ENCODE peak calls at places on chromosomes 13 and 19, in eight cellular contexts. E, G, B, A, N, C, F and S are unnamed samples.

GRCh38 chr13:50531917-50532899 is 311.3 kb downstream of the DLEU7 start:
- DNase-seq in E (no peak), G (no peak), B (no peak), A (peak), N (peak), C (peak), F (no peak), S (no peak)

GRCh38 chr19:4877753-4878490 is 10.5 kb upstream of the PLIN3 start:
- DNase-seq in E (no peak), G (no peak), B (no peak), A (no peak), N (peak), C (no peak), F (no peak), S (no peak)

GRCh38 chr13:59673301-59673700 is 490.4 kb downstream of the DIAPH3 start:
- DNase-seq in E (no peak), G (no peak), B (no peak), A (peak), N (no peak), C (no peak), F (no peak), S (no peak)

GRCh38 chr19:45800009-45800553 is 7.4 kb upstream of the DMWD start:
- DNase-seq in E (no peak), G (peak), B (no peak), A (peak), N (no peak), C (no peak), F (no peak), S (no peak)

GRCh38 chr13:45206340-45206739 is 5.5 kb upstream of the KCTD4 start:
- DNase-seq in E (no peak), G (peak), B (no peak), A (peak), N (no peak), C (no peak), F (no peak), S (no peak)

GRCh38 chr13:40149611-40150283 is 494.3 kb downstream of the COG6 start:
- DNase-seq in E (no peak), G (peak), B (no peak), A (peak), N (no peak), C (peak), F (peak), S (no peak)

GRCh38 chr13:28558126-28558525 is 63.2 kb upstream of the FLT1 start:
- DNase-seq in E (no peak), G (peak), B (no peak), A (peak), N (no peak), C (no peak), F (no peak), S (no peak)

GRCh38 chr19:40959338-40959737 is 31.7 kb upstream of the CYP2B6 start:
- DNase-seq in E (no peak), G (no peak), B (no peak), A (no peak), N (no peak), C (no peak), F (no peak), S (no peak)

GRCh38 chr19:10084803-10085202 is 1.3 kb upstream of the SHFL start:
- DNase-seq in E (no peak), G (no peak), B (no peak), A (no peak), N (no peak), C (no peak), F (no peak), S (no peak)

GRCh38 chr13:20174656-20175405 is 14.0 kb upstream of the GJA3 start:
- DNase-seq in E (peak), G (peak), B (no peak), A (peak), N (no peak), C (no peak), F (peak), S (no peak)

GRCh38 chr13:37923236-37923635 is 53.7 kb upstream of the TRPC4 start:
- DNase-seq in E (no peak), G (no peak), B (no peak), A (peak), N (no peak), C (no peak), F (no peak), S (no peak)

GRCh38 chr19:16714702-16715294 is 4.8 kb upstream of the NWD1 start:
- DNase-seq in E (peak), G (no peak), B (peak), A (peak), N (peak), C (peak), F (peak), S (peak)

GRCh38 chr19:29504454-29504853 is 21.3 kb upstream of the VSTM2B start:
- DNase-seq in E (no peak), G (no peak), B (no peak), A (no peak), N (no peak), C (no peak), F (no peak), S (no peak)

GRCh38 chr19:11405846-11406643 is 13.1 kb downstream of the RGL3 start:
- DNase-seq in E (no peak), G (no peak), B (no peak), A (peak), N (no peak), C (no peak), F (no peak), S (no peak)

GRCh38 chr13:30371649-30372265 is 50.5 kb upstream of the UBE2L5 start:
- DNase-seq in E (peak), G (no peak), B (no peak), A (peak), N (peak), C (no peak), F (no peak), S (peak)

GRCh38 chr13:50082426-50083283 is 67.4 kb downstream of the KCNRG start:
- DNase-seq in E (peak), G (no peak), B (peak), A (peak), N (peak), C (peak), F (peak), S (peak)

GRCh38 chr13:35512271-35512920 is 35.9 kb upstream of the MAB21L1 start:
- DNase-seq in E (peak), G (peak), B (no peak), A (peak), N (no peak), C (no peak), F (no peak), S (no peak)

GRCh38 chr19:44847144-44848035 is 1.3 kb downstream of the NECTIN2 start:
- DNase-seq in E (no peak), G (no peak), B (peak), A (peak), N (no peak), C (peak), F (peak), S (no peak)

GRCh38 chr19:34962281-34962944 is 1.6 kb downstream of the ZNF792 start:
- DNase-seq in E (peak), G (no peak), B (no peak), A (peak), N (peak), C (no peak), F (peak), S (peak)

GRCh38 chr19:56900573-56901097 is 60.1 kb upstream of the PEG3 start:
- DNase-seq in E (no peak), G (no peak), B (no peak), A (peak), N (no peak), C (no peak), F (no peak), S (no peak)

GRCh38 chr13:99258210-99258860 is at the start of gene GPR18:
- DNase-seq in E (no peak), G (no peak), B (no peak), A (no peak), N (peak), C (no peak), F (no peak), S (peak)

GRCh38 chr13:92602560-92602959 is 624.0 kb upstream of the GPC6 start:
- DNase-seq in E (no peak), G (no peak), B (no peak), A (peak), N (no peak), C (no peak), F (no peak), S (no peak)

GRCh38 chr19:14114854-14115253 is 2.7 kb downstream of the PRKACA start:
- DNase-seq in E (peak), G (no peak), B (no peak), A (peak), N (peak), C (no peak), F (peak), S (no peak)

GRCh38 chr13:87661471-87661870 is 9.7 kb upstream of the SLITRK5 start:
- DNase-seq in E (no peak), G (no peak), B (no peak), A (no peak), N (no peak), C (peak), F (no peak), S (no peak)

GRCh38 chr13:98221234-98221633 is 44.2 kb upstream of the RNF113B start:
- DNase-seq in E (no peak), G (no peak), B (no peak), A (peak), N (no peak), C (no peak), F (no peak), S (no peak)

GRCh38 chr13:108700421-108701170 is 71.2 kb downstream of the MYO16 start:
- DNase-seq in E (no peak), G (peak), B (no peak), A (no peak), N (no peak), C (no peak), F (no peak), S (peak)

GRCh38 chr13:112983428-112984196 is 14.6 kb downstream of the MCF2L start:
- DNase-seq in E (no peak), G (no peak), B (peak), A (no peak), N (no peak), C (no peak), F (peak), S (no peak)

GRCh38 chr13:112981361-112981905 is 12.4 kb downstream of the MCF2L start:
- DNase-seq in E (no peak), G (no peak), B (no peak), A (no peak), N (no peak), C (no peak), F (no peak), S (no peak)

GRCh38 chr13:112983042-112983305 is 14.0 kb downstream of the MCF2L start:
- DNase-seq in E (no peak), G (no peak), B (no peak), A (no peak), N (no peak), C (no peak), F (no peak), S (no peak)

GRCh38 chr13:112980441-112980840 is 11.4 kb downstream of the MCF2L start:
- DNase-seq in E (peak), G (no peak), B (no peak), A (no peak), N (no peak), C (no peak), F (no peak), S (no peak)

DNA sequence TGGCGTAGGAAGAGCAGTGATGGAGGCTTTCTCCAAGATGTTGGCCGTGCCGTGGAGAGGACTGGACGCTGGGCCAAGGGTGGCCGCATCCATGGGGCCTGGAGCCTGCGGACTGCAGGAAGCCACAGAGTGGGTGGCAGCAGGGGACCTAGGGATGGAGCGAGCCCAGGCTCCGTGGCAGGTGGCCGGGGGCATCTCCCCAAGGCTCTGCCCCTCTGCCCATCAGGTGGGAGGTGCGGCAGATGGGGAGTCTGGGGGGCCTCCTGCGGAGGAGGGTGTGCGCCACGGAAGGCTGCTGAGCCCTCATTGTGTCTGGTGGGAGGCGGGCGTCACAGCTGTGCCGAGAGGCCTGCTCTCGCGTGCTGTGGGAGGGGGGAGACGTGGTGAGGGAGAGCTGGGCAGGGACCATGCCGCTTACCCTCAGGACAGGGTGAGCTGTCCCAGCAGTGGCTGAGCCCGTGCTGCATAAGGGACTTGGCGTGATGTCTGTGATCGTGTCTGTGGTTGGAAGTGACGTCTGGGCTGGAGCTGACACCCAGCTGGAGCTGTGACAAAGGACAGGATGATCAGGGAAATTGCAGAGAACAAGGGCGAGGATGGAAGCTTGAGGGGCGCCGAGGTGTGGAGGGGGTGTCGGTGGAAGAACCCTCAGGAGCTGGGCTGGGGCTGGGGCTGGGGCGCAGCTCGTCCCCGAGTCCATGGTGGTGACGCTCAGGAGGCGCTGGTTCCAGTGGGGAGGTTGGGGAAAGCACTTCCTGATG is 13.4 kb downstream of the MCF2L start:
- DNase-seq in E (no peak), G (no peak), B (no peak), A (no peak), N (no peak), C (no peak), F (no peak), S (no peak)
- H3K4me3 ChIP-seq in E (no peak), G (no peak), B (no peak), A (no peak), N (no peak), C (no peak), F (peak), S (no peak)

GRCh38 chr13:110873639-110874507 is 41.0 kb downstream of the ANKRD10 start:
- DNase-seq in E (no peak), G (no peak), B (no peak), A (no peak), N (no peak), C (no peak), F (no peak), S (no peak)

GRCh38 chr13:110872768-110873638 is 41.9 kb downstream of the ANKRD10 start:
- DNase-seq in E (no peak), G (no peak), B (no peak), A (no peak), N (no peak), C (no peak), F (no peak), S (no peak)

GRCh38 chr13:110875243-110875642 is 39.6 kb downstream of the ANKRD10 start:
- DNase-seq in E (no peak), G (no peak), B (no peak), A (no peak), N (no peak), C (no peak), F (no peak), S (no peak)

GRCh38 chr13:110876592-110876991 is 38.3 kb downstream of the ANKRD10 start:
- DNase-seq in E (no peak), G (no peak), B (no peak), A (no peak), N (no peak), C (no peak), F (no peak), S (peak)

GRCh38 chr13:110874508-110874960 is 40.3 kb downstream of the ANKRD10 start:
- DNase-seq in E (peak), G (no peak), B (peak), A (peak), N (no peak), C (peak), F (peak), S (peak)
- H3K4me3 ChIP-seq in E (peak), G (peak), B (peak), A (peak), N (no peak), C (peak), F (peak), S (peak)

GRCh38 chr19:39792999-39793546 is 14.4 kb downstream of the LEUTX start:
- DNase-seq in E (peak), G (peak), B (peak), A (peak), N (peak), C (peak), F (peak), S (peak)
- H3K4me3 ChIP-seq in E (peak), G (peak), B (peak), A (peak), N (peak), C (peak), F (peak), S (peak)

GRCh38 chr13:76976488-76976887 is 15.4 kb upstream of the CLN5 start:
- DNase-seq in E (no peak), G (no peak), B (no peak), A (no peak), N (no peak), C (no peak), F (no peak), S (peak)

GRCh38 chr13:76976929-76977328 is 15.0 kb upstream of the CLN5 start:
- DNase-seq in E (no peak), G (no peak), B (no peak), A (no peak), N (no peak), C (no peak), F (no peak), S (no peak)

GRCh38 chr13:76983676-76984075 is 8.2 kb upstream of the CLN5 start:
- DNase-seq in E (no peak), G (no peak), B (no peak), A (no peak), N (no peak), C (no peak), F (no peak), S (no peak)

GRCh38 chr13:76982051-76982450 is 9.8 kb upstream of the CLN5 start:
- DNase-seq in E (no peak), G (no peak), B (no peak), A (no peak), N (no peak), C (no peak), F (no peak), S (no peak)

GRCh38 chr13:76980075-76980718 is 11.7 kb upstream of the CLN5 start:
- DNase-seq in E (peak), G (peak), B (peak), A (peak), N (peak), C (peak), F (peak), S (peak)
- H3K4me3 ChIP-seq in E (no peak), G (peak), B (peak), A (peak), N (no peak), C (peak), F (peak), S (no peak)